ENCODE peak calls at places on chromosomes 11 and 22, in four cellular contexts. U is lower leg skin; H is tibial nerve; B is stimulated activated CD4-positive, alpha-beta T cell treated with anti-CD3 and anti-CD28 coated beads, Interleukin-12 subunit alpha, Interleukin-12 subunit beta, amount 100 ng/mL, for 24 hours. D is an unnamed sample.

GRCh38 chr11:61955031-61955415 is 4.9 kb downstream of the BEST1 start:
- DNase-seq in H (no peak), B (no peak), U (no peak), D (no peak)

GRCh38 chr11:126163074-126163700 is 48.3 kb downstream of the RPUSD4 start:
- DNase-seq in B (no peak), H (no peak), U (peak; percentile 77), D (no peak)

GRCh38 chr11:61148016-61148640 is 13.1 kb downstream of the VPS37C start:
- DNase-seq in B (no peak), U (no peak), H (no peak), D (no peak)

GRCh38 chr11:27626269-27626937 is 73.9 kb downstream of the BDNF start:
- DNase-seq in B (no peak), U (no peak), H (no peak), D (no peak)

GRCh38 chr11:118715245-118715807 is 35.9 kb upstream of the TREH start:
- DNase-seq in B (no peak), H (no peak), U (no peak), D (peak; percentile 28)

GRCh38 chr11:126086248-126086647 is 23.6 kb upstream of the CDON start:
- DNase-seq in B (no peak), H (no peak), U (no peak), D (no peak)

GRCh38 chr22:26553056-26553752 is 36.7 kb downstream of the TPST2 start:
- DNase-seq in B (no peak), U (no peak), H (no peak), D (no peak)

GRCh38 chr22:17201285-17201945 is 17.8 kb downstream of the ADA2 start:
- DNase-seq in B (no peak), H (no peak), U (no peak), D (peak; percentile 43)

GRCh38 chr11:110199184-110199981 is 97.0 kb downstream of the RDX start:
- DNase-seq in B (no peak), U (no peak), H (no peak), D (no peak)

GRCh38 chr11:82786001-82786400 is 52.3 kb upstream of the FAM181B start:
- DNase-seq in B (no peak), H (no peak), U (no peak), D (no peak)

GRCh38 chr11:128862913-128863660 is 4.0 kb downstream of the KCNJ1 start:
- DNase-seq in B (no peak), U (no peak), H (no peak), D (no peak)

GRCh38 chr11:64240467-64241174 is at the start of gene FKBP2:
- DNase-seq in B (peak; percentile 96), H (peak; percentile 96), U (peak; percentile 96), D (peak; percentile 98)

GRCh38 chr11:86160546-86161149 is 83.9 kb upstream of the EED start:
- DNase-seq in H (no peak), U (no peak), B (no peak), D (no peak)

GRCh38 chr11:16981651-16982194 is 32.5 kb downstream of the PLEKHA7 start:
- DNase-seq in U (no peak), H (peak; percentile 52), B (no peak), D (no peak)

GRCh38 chr11:10646005-10646404 is 47.5 kb downstream of the IRAG1 start:
- DNase-seq in B (no peak), U (no peak), H (no peak), D (no peak)

GRCh38 chr22:44442856-44443595 is 55.0 kb downstream of the RTL6 start:
- DNase-seq in U (no peak), H (no peak), B (no peak), D (no peak)

GRCh38 chr22:46748948-46749681 is 11.1 kb upstream of the CERK start:
- DNase-seq in H (no peak), B (no peak), U (no peak), D (no peak)

GRCh38 chr11:65882191-65883057 is 2.8 kb downstream of the CTSW start:
- DNase-seq in H (no peak), B (no peak), U (no peak), D (no peak)

GRCh38 chr22:26707090-26707489 is 49.7 kb downstream of the MIAT start:
- DNase-seq in U (no peak), H (no peak), B (no peak), D (no peak)

GRCh38 chr11:638616-639323 is 1.7 kb downstream of the DRD4 start:
- DNase-seq in H (no peak), B (no peak), U (no peak), D (no peak)

GRCh38 chr11:45225961-45226871 is 59.9 kb downstream of the SYT13 start:
- DNase-seq in B (no peak), H (no peak), U (no peak), D (no peak)

GRCh38 chr22:37229012-37229804 is 14.9 kb downstream of the RAC2 start:
- DNase-seq in U (no peak), H (no peak), B (no peak), D (peak; percentile 30)

GRCh38 chr22:17874231-17874630 is 100.0 kb upstream of the BID start:
- DNase-seq in U (no peak), H (no peak), B (no peak), D (no peak)

GRCh38 chr11:130601141-130601540 is 152.7 kb downstream of the ADAMTS15 start:
- DNase-seq in U (peak; percentile 51), B (no peak), H (peak; percentile 63), D (no peak)

GRCh38 chr11:111162306-111162705 is 83.2 kb upstream of the POU2AF2 start:
- DNase-seq in B (no peak), H (no peak), U (no peak), D (no peak)

GRCh38 chr11:28343304-28344233 is 235.4 kb downstream of the METTL15 start:
- DNase-seq in H (no peak), U (no peak), B (no peak), D (peak; percentile 59)

GRCh38 chr11:132373405-132374141 is 1003.2 kb downstream of the NTM start:
- DNase-seq in H (no peak), U (no peak), B (no peak), D (no peak)

GRCh38 chr11:47552581-47553416 is at the start of gene CELF1:
- DNase-seq in H (peak; percentile 80), B (peak; percentile 86), U (peak; percentile 86), D (peak; percentile 91)

GRCh38 chr22:44813416-44813815 is 61.0 kb downstream of the ARHGAP8 start:
- DNase-seq in U (no peak), B (no peak), H (no peak), D (no peak)

GRCh38 chr11:12235549-12235944 is 125.2 kb downstream of the MICAL2 start:
- DNase-seq in U (no peak), B (no peak), H (no peak), D (no peak)

D was measured in K562.